ENCODE peak calls at places on chromosome 16, in four cellular contexts. V is AG04450, Q is GM13976, Z is mucosa of descending colon. F is an unnamed sample.

GRCh38 chr16:65833171-65833871 is 533.2 kb upstream of the CDH5 start:
- DNase-seq in Q (no peak), V (peak; percentile 13), Z (no peak), F (no peak)

GRCh38 chr16:49700222-49700927 is 155.5 kb downstream of the ZNF423 start:
- DNase-seq in Z (no peak), V (no peak), Q (no peak), F (no peak)

GRCh38 chr16:82704369-82704768 is 77.6 kb downstream of the CDH13 start:
- DNase-seq in Q (no peak), V (no peak), Z (no peak), F (no peak)

GRCh38 chr16:57955572-57955971 is 15.4 kb downstream of the CNGB1 start:
- DNase-seq in V (no peak), Z (peak; percentile 7), Q (no peak), F (no peak)

GRCh38 chr16:3256146-3256875 is at the start of gene MEFV:
- DNase-seq in Z (no peak), Q (no peak), V (no peak), F (peak; percentile 85)

GRCh38 chr16:81487301-81487720 is 42.7 kb downstream of the CMIP start:
- DNase-seq in Q (no peak), V (no peak), Z (no peak), F (no peak)

GRCh38 chr16:88063201-88063773 is 112.1 kb downstream of the BANP start:
- DNase-seq in Z (peak; percentile 54), V (peak; percentile 42), Q (no peak), F (no peak)

GRCh38 chr16:79871906-79872305 is 271.4 kb upstream of the MAF start:
- DNase-seq in Z (no peak), Q (no peak), V (no peak), F (no peak)

GRCh38 chr16:74999208-74999682 is 421 bp downstream of the ZNRF1 start:
- DNase-seq in V (no peak), Q (peak; percentile 66), Z (no peak), F (no peak)

GRCh38 chr16:35431829-35432663 is 1972.6 kb downstream of the TP53TG3F start:
- DNase-seq in Z (no peak), V (no peak), Q (no peak), F (no peak)

GRCh38 chr16:1225051-1225451 is at the start of gene TPSG1:
- DNase-seq in Q (no peak), V (no peak), Z (peak; percentile 70), F (no peak)

GRCh38 chr16:9954181-9954580 is 228.0 kb downstream of the GRIN2A start:
- DNase-seq in Q (no peak), Z (no peak), V (no peak), F (no peak)

GRCh38 chr16:25143898-25144297 is 32.4 kb downstream of the LCMT1 start:
- DNase-seq in V (no peak), Q (no peak), Z (no peak), F (no peak)

GRCh38 chr16:17084134-17084533 is 386.6 kb downstream of the XYLT1 start:
- DNase-seq in V (no peak), Z (no peak), Q (no peak), F (no peak)

GRCh38 chr16:4661661-4662060 is 31.7 kb upstream of the NUDT16L1 start:
- DNase-seq in Q (no peak), Z (no peak), V (no peak), F (no peak)

GRCh38 chr16:9909072-9909471 is 273.2 kb downstream of the GRIN2A start:
- DNase-seq in V (no peak), Q (no peak), Z (no peak), F (no peak)

GRCh38 chr16:50717109-50717893 is 23.9 kb downstream of the NOD2 start:
- DNase-seq in V (no peak), Q (no peak), Z (no peak), F (no peak)

GRCh38 chr16:58128721-58129096 is 472 bp downstream of the CFAP20 start:
- DNase-seq in V (no peak), Z (peak; percentile 67), Q (no peak), F (peak; percentile 87)

GRCh38 chr16:71585318-71585703 is 8.4 kb upstream of the TAT start:
- DNase-seq in V (no peak), Q (no peak), Z (no peak), F (no peak)

GRCh38 chr16:30953511-30954124 is 3.9 kb upstream of the SETD1A start:
- DNase-seq in Q (peak; percentile 64), V (no peak), Z (peak; percentile 74), F (no peak)

GRCh38 chr16:2468142-2468724 is 2.9 kb upstream of the NTN3 start:
- DNase-seq in Z (no peak), V (no peak), Q (peak; percentile 76), F (no peak)

GRCh38 chr16:966505-966904 is 4.3 kb downstream of the LMF1 start:
- DNase-seq in V (no peak), Z (no peak), Q (no peak), F (no peak)

GRCh38 chr16:8099586-8099985 is 490.7 kb downstream of the TMEM114 start:
- DNase-seq in Q (no peak), Z (no peak), V (no peak), F (no peak)

GRCh38 chr16:4184038-4184702 is 57.7 kb downstream of the SRL start:
- DNase-seq in Z (no peak), V (no peak), Q (no peak), F (no peak)

GRCh38 chr16:67370686-67371085 is 22.6 kb downstream of the TPPP3 start:
- DNase-seq in V (no peak), Z (no peak), Q (no peak), F (no peak)

GRCh38 chr16:47888142-47888541 is 267.7 kb downstream of the ABCC12 start:
- DNase-seq in Q (no peak), V (no peak), Z (no peak), F (no peak)

GRCh38 chr16:2209258-2210008 is 1.2 kb downstream of the BRICD5 start:
- DNase-seq in V (no peak), Q (no peak), Z (no peak), F (no peak)

GRCh38 chr16:71807905-71808592 is 585 bp downstream of the AP1G1 start:
- DNase-seq in V (no peak), Q (peak; percentile 62), Z (no peak), F (peak; percentile 84)

GRCh38 chr16:69017036-69017783 is 88.2 kb upstream of the HAS3 start:
- DNase-seq in Z (no peak), V (no peak), Q (peak; percentile 25), F (no peak)

GRCh38 chr16:69049146-69049545 is 56.3 kb upstream of the HAS3 start:
- DNase-seq in Q (no peak), V (no peak), Z (no peak), F (no peak)

GRCh38 chr16:65111306-65111705 is 10.6 kb downstream of the CDH11 start:
- DNase-seq in V (no peak), Z (peak; percentile 62), Q (no peak), F (no peak)

GRCh38 chr16:73768786-73769203 is 527.8 kb upstream of the PSMD7 start:
- DNase-seq in Z (no peak), Q (no peak), V (no peak), F (no peak)

GRCh38 chr16:87382023-87382785 is 1.4 kb downstream of the FBXO31 start:
- DNase-seq in Q (no peak), V (no peak), Z (no peak), F (peak; percentile 71)

GRCh38 chr16:66717112-66717675 is 20.7 kb upstream of the CMTM4 start:
- DNase-seq in V (peak; percentile 45), Q (no peak), Z (no peak), F (no peak)

GRCh38 chr16:77376358-77376757 is 58.5 kb downstream of the ADAMTS18 start:
- DNase-seq in V (no peak), Q (peak; percentile 23), Z (no peak), F (no peak)

GRCh38 chr16:16109453-16110110 is 113.7 kb downstream of the ABCC6 start:
- DNase-seq in Z (no peak), Q (no peak), V (no peak), F (no peak)

GRCh38 chr16:84647830-84648594 is at the start of gene KLHL36:
- DNase-seq in Q (peak; percentile 97), Z (peak; percentile 83), V (no peak), F (peak; percentile 92)

F was measured in mesenteric fat pad.